ENCODE peak calls at places on chromosomes 6 and 20, in ten cellular contexts. One of them, this sample, is unnamed.

GRCh38 chr6:159934181-159934580 is 34.7 kb upstream of the IGF2R start:
- DNase-seq in upper lobe of left lung: no peak
- DNase-seq in Peyer's patch: no peak
- DNase-seq in HCT116: no peak
- DNase-seq in breast epithelium: no peak
- DNase-seq in uterus: no peak
- DNase-seq in transverse colon: no peak
- DNase-seq in IMR-90: peak
- DNase-seq in A549: no peak
- DNase-seq in NB4: no peak
- DNase-seq in this sample: no peak

GRCh38 chr20:43191946-43192847 is 2.5 kb upstream of the PTPRT start:
- DNase-seq in uterus: no peak
- DNase-seq in IMR-90: no peak
- DNase-seq in NB4: peak
- DNase-seq in transverse colon: no peak
- DNase-seq in Peyer's patch: no peak
- DNase-seq in HCT116: no peak
- DNase-seq in A549: peak
- DNase-seq in breast epithelium: peak
- DNase-seq in upper lobe of left lung: peak
- DNase-seq in this sample: peak

GRCh38 chr20:62985089-62985778 is 21.5 kb downstream of the BHLHE23 start:
- DNase-seq in Peyer's patch: no peak
- DNase-seq in IMR-90: no peak
- DNase-seq in breast epithelium: no peak
- DNase-seq in HCT116: no peak
- DNase-seq in A549: no peak
- DNase-seq in transverse colon: no peak
- DNase-seq in upper lobe of left lung: no peak
- DNase-seq in uterus: no peak
- DNase-seq in NB4: no peak
- DNase-seq in this sample: no peak

GRCh38 chr6:151524059-151524458 is 30.2 kb downstream of the CCDC170 start:
- DNase-seq in HCT116: no peak
- DNase-seq in NB4: no peak
- DNase-seq in breast epithelium: no peak
- DNase-seq in Peyer's patch: no peak
- DNase-seq in IMR-90: no peak
- DNase-seq in transverse colon: no peak
- DNase-seq in A549: no peak
- DNase-seq in upper lobe of left lung: no peak
- DNase-seq in uterus: no peak
- DNase-seq in this sample: no peak

GRCh38 chr6:169725270-169726048 is 1.2 kb upstream of the PHF10 start:
- DNase-seq in HCT116: no peak
- DNase-seq in uterus: peak
- DNase-seq in breast epithelium: peak
- DNase-seq in upper lobe of left lung: no peak
- DNase-seq in Peyer's patch: peak
- DNase-seq in A549: peak
- DNase-seq in IMR-90: peak
- DNase-seq in NB4: peak
- DNase-seq in transverse colon: peak
- DNase-seq in this sample: no peak

GRCh38 chr6:139832906-139833305 is 458.5 kb upstream of the CITED2 start:
- DNase-seq in transverse colon: no peak
- DNase-seq in IMR-90: no peak
- DNase-seq in HCT116: no peak
- DNase-seq in upper lobe of left lung: no peak
- DNase-seq in breast epithelium: no peak
- DNase-seq in NB4: no peak
- DNase-seq in Peyer's patch: no peak
- DNase-seq in A549: no peak
- DNase-seq in uterus: no peak
- DNase-seq in this sample: no peak

GRCh38 chr20:32585519-32586127 is 490 bp upstream of the NOL4L start:
- DNase-seq in upper lobe of left lung: no peak
- DNase-seq in NB4: peak
- DNase-seq in HCT116: no peak
- DNase-seq in IMR-90: no peak
- DNase-seq in transverse colon: no peak
- DNase-seq in Peyer's patch: no peak
- DNase-seq in breast epithelium: no peak
- DNase-seq in uterus: no peak
- DNase-seq in A549: no peak
- DNase-seq in this sample: no peak

GRCh38 chr20:2108987-2109386 is 7.4 kb downstream of the STK35 start:
- DNase-seq in IMR-90: peak
- DNase-seq in transverse colon: no peak
- DNase-seq in Peyer's patch: no peak
- DNase-seq in uterus: peak
- DNase-seq in A549: peak
- DNase-seq in HCT116: peak
- DNase-seq in breast epithelium: no peak
- DNase-seq in upper lobe of left lung: no peak
- DNase-seq in NB4: no peak
- DNase-seq in this sample: peak

GRCh38 chr6:33205172-33206026 is 944 bp downstream of the HSD17B8 start:
- DNase-seq in NB4: peak
- DNase-seq in uterus: no peak
- DNase-seq in upper lobe of left lung: no peak
- DNase-seq in transverse colon: no peak
- DNase-seq in IMR-90: peak
- DNase-seq in HCT116: peak
- DNase-seq in breast epithelium: no peak
- DNase-seq in A549: peak
- DNase-seq in Peyer's patch: no peak
- DNase-seq in this sample: peak

GRCh38 chr6:82909551-82909950 is 156.1 kb downstream of the UBE3D start:
- DNase-seq in upper lobe of left lung: no peak
- DNase-seq in NB4: no peak
- DNase-seq in HCT116: no peak
- DNase-seq in uterus: no peak
- DNase-seq in transverse colon: no peak
- DNase-seq in IMR-90: no peak
- DNase-seq in Peyer's patch: no peak
- DNase-seq in breast epithelium: no peak
- DNase-seq in A549: no peak
- DNase-seq in this sample: no peak

GRCh38 chr20:47705497-47705856 is 79.8 kb downstream of the SULF2 start:
- DNase-seq in HCT116: no peak
- DNase-seq in upper lobe of left lung: no peak
- DNase-seq in uterus: peak
- DNase-seq in Peyer's patch: no peak
- DNase-seq in IMR-90: no peak
- DNase-seq in transverse colon: no peak
- DNase-seq in breast epithelium: no peak
- DNase-seq in A549: no peak
- DNase-seq in NB4: no peak
- DNase-seq in this sample: no peak

GRCh38 chr20:57264151-57264792 is 2.2 kb downstream of the BMP7 start:
- DNase-seq in A549: no peak
- DNase-seq in Peyer's patch: no peak
- DNase-seq in HCT116: no peak
- DNase-seq in IMR-90: no peak
- DNase-seq in uterus: no peak
- DNase-seq in NB4: no peak
- DNase-seq in breast epithelium: no peak
- DNase-seq in transverse colon: no peak
- DNase-seq in upper lobe of left lung: peak
- DNase-seq in this sample: no peak

GRCh38 chr20:1618954-1619550 is 757 bp downstream of the SIRPB1 start:
- DNase-seq in uterus: no peak
- DNase-seq in upper lobe of left lung: no peak
- DNase-seq in breast epithelium: no peak
- DNase-seq in Peyer's patch: no peak
- DNase-seq in HCT116: no peak
- DNase-seq in NB4: peak
- DNase-seq in A549: no peak
- DNase-seq in transverse colon: no peak
- DNase-seq in IMR-90: peak
- DNase-seq in this sample: no peak

GRCh38 chr20:13236990-13237720 is 16.1 kb downstream of the ISM1 start:
- DNase-seq in HCT116: no peak
- DNase-seq in breast epithelium: no peak
- DNase-seq in transverse colon: no peak
- DNase-seq in upper lobe of left lung: no peak
- DNase-seq in NB4: no peak
- DNase-seq in Peyer's patch: no peak
- DNase-seq in A549: no peak
- DNase-seq in IMR-90: no peak
- DNase-seq in uterus: no peak
- DNase-seq in this sample: no peak

GRCh38 chr6:160972111-160972510 is 19.5 kb upstream of the MAP3K4 start:
- DNase-seq in IMR-90: peak
- DNase-seq in A549: no peak
- DNase-seq in transverse colon: no peak
- DNase-seq in upper lobe of left lung: no peak
- DNase-seq in breast epithelium: no peak
- DNase-seq in HCT116: no peak
- DNase-seq in Peyer's patch: no peak
- DNase-seq in uterus: no peak
- DNase-seq in NB4: peak
- DNase-seq in this sample: peak

GRCh38 chr6:21738180-21739094 is 144.9 kb downstream of the SOX4 start:
- DNase-seq in IMR-90: peak
- DNase-seq in transverse colon: no peak
- DNase-seq in HCT116: no peak
- DNase-seq in uterus: no peak
- DNase-seq in Peyer's patch: no peak
- DNase-seq in NB4: no peak
- DNase-seq in A549: peak
- DNase-seq in breast epithelium: peak
- DNase-seq in upper lobe of left lung: no peak
- DNase-seq in this sample: no peak

GRCh38 chr6:53313784-53314382 is 34.9 kb downstream of the ELOVL5 start:
- DNase-seq in transverse colon: no peak
- DNase-seq in HCT116: no peak
- DNase-seq in NB4: no peak
- DNase-seq in breast epithelium: no peak
- DNase-seq in uterus: no peak
- DNase-seq in Peyer's patch: no peak
- DNase-seq in upper lobe of left lung: no peak
- DNase-seq in IMR-90: peak
- DNase-seq in A549: no peak
- DNase-seq in this sample: no peak
- TF ChIP-seq POLR2A in transverse colon: no peak
- TF ChIP-seq POLR2A in HCT116: no peak
- TF ChIP-seq POLR2A in NB4: no peak
- TF ChIP-seq POLR2A in breast epithelium: no peak
- TF ChIP-seq POLR2A in uterus: no peak
- TF ChIP-seq POLR2A in Peyer's patch: no peak
- TF ChIP-seq POLR2A in upper lobe of left lung: no peak
- TF ChIP-seq POLR2A in IMR-90: no peak
- TF ChIP-seq POLR2A in A549: no peak
- TF ChIP-seq POLR2A in this sample: no peak

DNA sequence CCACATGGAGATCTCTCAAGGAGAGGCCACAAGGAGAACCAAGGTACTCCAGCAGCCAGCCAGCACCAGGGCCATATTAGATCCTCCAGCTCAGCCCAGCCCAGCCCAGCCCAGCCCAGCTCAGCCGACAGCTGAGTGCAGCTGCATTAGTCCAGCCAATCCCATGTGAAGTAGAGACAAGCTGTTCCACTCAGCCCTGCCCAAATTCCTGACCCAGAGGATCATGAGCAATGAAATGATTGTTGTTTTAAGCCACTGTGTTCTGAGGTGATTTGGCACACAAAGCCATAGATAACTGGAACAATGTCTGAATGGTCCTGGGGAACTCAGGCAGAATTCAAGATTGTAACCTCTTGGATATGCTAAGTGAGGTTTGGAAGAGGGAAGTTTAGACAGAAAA is 59.5 kb upstream of the BMP2 start:
- DNase-seq in transverse colon: peak
- DNase-seq in NB4: no peak
- DNase-seq in IMR-90: peak
- DNase-seq in uterus: no peak
- DNase-seq in Peyer's patch: peak
- DNase-seq in upper lobe of left lung: peak
- DNase-seq in HCT116: no peak
- DNase-seq in breast epithelium: no peak
- DNase-seq in A549: no peak
- DNase-seq in this sample: no peak
- TF ChIP-seq POLR2A in transverse colon: peak
- TF ChIP-seq POLR2A in NB4: no peak
- TF ChIP-seq POLR2A in IMR-90: no peak
- TF ChIP-seq POLR2A in uterus: no peak
- TF ChIP-seq POLR2A in Peyer's patch: peak
- TF ChIP-seq POLR2A in upper lobe of left lung: no peak
- TF ChIP-seq POLR2A in HCT116: no peak
- TF ChIP-seq POLR2A in breast epithelium: no peak
- TF ChIP-seq POLR2A in A549: no peak
- TF ChIP-seq POLR2A in this sample: no peak

DNA sequence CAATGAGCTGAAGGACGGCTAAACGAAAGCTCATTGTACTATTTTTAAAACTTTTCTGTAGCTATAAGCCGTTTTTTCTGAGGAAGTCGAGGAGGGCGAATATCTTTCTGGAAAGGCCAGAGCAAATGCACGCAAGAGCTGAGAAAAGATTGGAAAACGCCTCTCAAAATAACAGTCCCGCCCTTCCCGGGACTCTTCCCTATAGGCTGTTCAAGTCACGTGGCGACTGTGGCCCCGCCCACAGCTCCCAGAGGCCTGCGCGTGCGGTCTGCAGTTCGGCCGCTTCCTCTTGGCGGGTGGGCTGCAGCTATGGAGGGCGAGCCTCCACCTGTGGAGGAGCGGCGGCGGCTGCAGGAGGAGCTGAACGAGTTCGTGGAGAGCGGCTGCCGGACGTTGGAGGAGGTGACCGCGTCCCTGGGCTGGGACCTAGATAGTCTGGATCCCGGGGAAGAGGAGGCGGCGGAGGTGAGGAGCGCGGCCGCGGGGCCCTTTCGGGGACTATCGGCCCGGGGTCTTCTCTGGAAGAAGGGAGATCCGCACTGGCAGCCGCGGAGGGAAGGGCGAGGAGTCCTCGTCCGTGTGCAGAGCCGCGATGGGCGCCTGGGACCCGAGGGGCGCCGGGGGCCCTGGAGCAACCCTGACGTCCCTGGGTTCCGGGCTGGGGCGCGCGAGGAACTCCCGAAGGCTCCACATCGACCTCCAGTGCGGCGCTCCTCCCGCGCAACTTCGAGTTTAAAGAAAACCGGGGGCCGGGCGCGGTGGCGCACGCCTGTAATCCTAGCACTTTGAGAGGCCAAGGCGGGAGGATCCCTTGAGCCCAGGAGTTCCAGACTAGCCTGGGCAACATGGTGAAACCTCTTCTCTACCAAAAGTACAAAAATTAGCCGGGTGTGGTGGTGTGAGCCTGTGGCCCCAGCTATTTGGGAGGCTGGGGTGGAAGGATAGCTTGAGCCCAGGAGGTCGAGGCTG is at the start of gene SNRNP48:
- DNase-seq in NB4: peak
- DNase-seq in A549: peak
- DNase-seq in transverse colon: peak
- DNase-seq in upper lobe of left lung: peak
- DNase-seq in Peyer's patch: peak
- DNase-seq in breast epithelium: peak
- DNase-seq in uterus: peak
- DNase-seq in HCT116: peak
- DNase-seq in IMR-90: peak
- DNase-seq in this sample: peak
- TF ChIP-seq POLR2A in NB4: peak
- TF ChIP-seq POLR2A in A549: peak
- TF ChIP-seq POLR2A in transverse colon: peak
- TF ChIP-seq POLR2A in upper lobe of left lung: no peak
- TF ChIP-seq POLR2A in Peyer's patch: peak
- TF ChIP-seq POLR2A in breast epithelium: peak
- TF ChIP-seq POLR2A in uterus: peak
- TF ChIP-seq POLR2A in HCT116: peak
- TF ChIP-seq POLR2A in IMR-90: no peak
- TF ChIP-seq POLR2A in this sample: peak

GRCh38 chr6:93568169-93568568 is 148.8 kb upstream of the EPHA7 start:
- DNase-seq in Peyer's patch: no peak
- DNase-seq in HCT116: no peak
- DNase-seq in transverse colon: no peak
- DNase-seq in IMR-90: no peak
- DNase-seq in upper lobe of left lung: no peak
- DNase-seq in uterus: no peak
- DNase-seq in breast epithelium: no peak
- DNase-seq in NB4: no peak
- DNase-seq in A549: no peak
- DNase-seq in this sample: no peak
- TF ChIP-seq POLR2A in Peyer's patch: no peak
- TF ChIP-seq POLR2A in HCT116: no peak
- TF ChIP-seq POLR2A in transverse colon: no peak
- TF ChIP-seq POLR2A in IMR-90: no peak
- TF ChIP-seq POLR2A in upper lobe of left lung: no peak
- TF ChIP-seq POLR2A in uterus: no peak
- TF ChIP-seq POLR2A in breast epithelium: no peak
- TF ChIP-seq POLR2A in NB4: no peak
- TF ChIP-seq POLR2A in A549: no peak
- TF ChIP-seq POLR2A in this sample: no peak

This sample was measured in H54.